ENCODE peak calls at places on chromosomes 16 and 17, in ten cellular contexts. J is lower leg skin, L is H9, W is IMR-90, E is pancreas, A is MCF 10A, Y is AG09319, T is chondrocyte, N is WTC11, K is choroid plexus epithelial cell. Z is an unnamed sample.

GRCh38 chr17:82639628-82640027 is 8.6 kb downstream of the WDR45B start:
- DNase-seq in J (no peak), E (no peak), W (no peak), N (no peak), L (no peak), Y (no peak), K (no peak), A (no peak), T (no peak), Z (no peak)

GRCh38 chr16:30740364-30741251 is 7.6 kb upstream of the PHKG2 start:
- DNase-seq in N (peak), K (peak), E (peak), Y (peak), J (peak), L (peak), T (no peak), W (peak), A (peak), Z (peak)

GRCh38 chr16:24645739-24646645 is 83.5 kb upstream of the TNRC6A start:
- DNase-seq in T (no peak), J (peak), A (peak), N (no peak), K (peak), Y (peak), L (no peak), E (no peak), W (peak), Z (no peak)

GRCh38 chr16:28069921-28070794 is 6.6 kb upstream of the GSG1L start:
- DNase-seq in T (no peak), Y (no peak), L (no peak), J (no peak), N (no peak), K (no peak), E (no peak), W (no peak), A (no peak), Z (no peak)

GRCh38 chr16:1105888-1106620 is 10.0 kb upstream of the C1QTNF8 start:
- DNase-seq in W (peak), N (peak), T (no peak), L (peak), K (peak), Y (peak), J (no peak), A (peak), E (peak), Z (peak)

GRCh38 chr16:4344659-4345438 is 6.3 kb downstream of the PAM16 start:
- DNase-seq in A (no peak), E (peak), N (no peak), K (no peak), Y (no peak), T (no peak), L (no peak), W (peak), J (no peak), Z (no peak)

GRCh38 chr17:69448431-69449102 is 34.1 kb downstream of the MAP2K6 start:
- DNase-seq in K (peak), N (peak), Y (no peak), A (no peak), E (peak), W (no peak), T (no peak), J (no peak), L (peak), Z (no peak)

GRCh38 chr16:22267764-22268163 is 29.4 kb upstream of the POLR3E start:
- DNase-seq in J (no peak), L (no peak), T (no peak), E (no peak), N (no peak), W (no peak), K (no peak), A (no peak), Y (no peak), Z (no peak)

GRCh38 chr17:43570518-43570928 is 24.4 kb upstream of the ETV4 start:
- DNase-seq in A (peak), Y (no peak), T (no peak), W (peak), N (no peak), L (no peak), K (no peak), E (no peak), J (no peak), Z (no peak)

GRCh38 chr16:52076332-52077115 is 470.4 kb downstream of the TOX3 start:
- DNase-seq in A (no peak), Y (no peak), K (no peak), J (no peak), E (no peak), L (peak), W (no peak), N (no peak), T (no peak), Z (no peak)

GRCh38 chr17:11991461-11991860 is 5.8 kb downstream of the ZNF18 start:
- DNase-seq in L (peak), W (no peak), Y (no peak), E (no peak), N (no peak), T (no peak), K (no peak), J (no peak), A (no peak), Z (no peak)

GRCh38 chr16:57761957-57762356 is 26.4 kb downstream of the KATNB1 start:
- DNase-seq in T (no peak), W (no peak), E (no peak), Y (no peak), L (no peak), J (no peak), N (no peak), K (no peak), A (no peak), Z (no peak)

GRCh38 chr17:66542183-66542966 is 240.0 kb downstream of the PRKCA start:
- DNase-seq in Y (no peak), A (no peak), T (no peak), E (no peak), K (peak), W (peak), J (no peak), L (no peak), N (no peak), Z (no peak)

GRCh38 chr16:85970712-85971220 is 71.8 kb downstream of the IRF8 start:
- DNase-seq in A (no peak), L (no peak), Y (no peak), T (no peak), K (peak), W (peak), N (no peak), J (no peak), E (no peak), Z (no peak)

GRCh38 chr17:57589151-57590034 is 155.7 kb downstream of the CCDC182 start:
- DNase-seq in T (no peak), N (no peak), K (no peak), L (no peak), A (peak), J (no peak), W (no peak), Y (no peak), E (no peak), Z (no peak)

GRCh38 chr16:81526935-81527334 is 82.3 kb downstream of the CMIP start:
- DNase-seq in K (peak), J (peak), N (no peak), T (peak), L (no peak), E (peak), W (peak), Y (no peak), A (peak), Z (peak)

GRCh38 chr17:5034063-5034462 is 1.2 kb downstream of the SLC52A1 start:
- DNase-seq in Y (no peak), K (no peak), N (no peak), A (no peak), W (no peak), T (no peak), L (peak), J (no peak), E (no peak), Z (no peak)

GRCh38 chr16:88754912-88755744 is 29.9 kb downstream of the PIEZO1 start:
- DNase-seq in E (no peak), N (peak), J (no peak), L (peak), W (peak), T (no peak), A (peak), Y (no peak), K (peak), Z (no peak)
- TF ChIP-seq CTCF in E (no peak), N (no peak), J (no peak), L (peak), W (peak), T (peak), A (no peak), Y (peak), K (peak), Z (no peak)

DNA sequence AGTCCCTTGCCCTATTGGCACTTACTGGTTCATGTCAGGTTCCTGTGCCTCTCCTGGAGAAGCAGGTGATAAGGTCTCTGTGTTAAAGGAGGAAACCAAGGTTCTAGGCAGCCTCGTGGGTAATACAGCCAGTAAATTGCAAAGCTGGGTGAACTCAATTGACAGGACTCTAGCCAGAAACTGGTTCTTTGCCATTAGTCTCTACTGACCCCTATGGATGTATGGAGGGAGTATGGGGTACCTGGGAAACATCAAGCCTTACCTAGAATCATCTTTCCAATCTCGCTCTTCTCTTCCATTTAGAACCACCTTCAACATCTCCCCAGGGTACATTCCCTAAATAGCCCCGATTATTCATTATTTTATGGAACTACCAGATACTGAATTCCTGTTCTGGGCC is 169.3 kb downstream of the CDH13 start:
- DNase-seq in E (no peak), N (no peak), K (no peak), J (no peak), L (no peak), Y (no peak), T (no peak), A (no peak), W (no peak), Z (no peak)
- TF ChIP-seq CTCF in E (no peak), N (no peak), K (peak), J (no peak), L (peak), Y (no peak), T (peak), A (no peak), W (no peak), Z (no peak)

DNA sequence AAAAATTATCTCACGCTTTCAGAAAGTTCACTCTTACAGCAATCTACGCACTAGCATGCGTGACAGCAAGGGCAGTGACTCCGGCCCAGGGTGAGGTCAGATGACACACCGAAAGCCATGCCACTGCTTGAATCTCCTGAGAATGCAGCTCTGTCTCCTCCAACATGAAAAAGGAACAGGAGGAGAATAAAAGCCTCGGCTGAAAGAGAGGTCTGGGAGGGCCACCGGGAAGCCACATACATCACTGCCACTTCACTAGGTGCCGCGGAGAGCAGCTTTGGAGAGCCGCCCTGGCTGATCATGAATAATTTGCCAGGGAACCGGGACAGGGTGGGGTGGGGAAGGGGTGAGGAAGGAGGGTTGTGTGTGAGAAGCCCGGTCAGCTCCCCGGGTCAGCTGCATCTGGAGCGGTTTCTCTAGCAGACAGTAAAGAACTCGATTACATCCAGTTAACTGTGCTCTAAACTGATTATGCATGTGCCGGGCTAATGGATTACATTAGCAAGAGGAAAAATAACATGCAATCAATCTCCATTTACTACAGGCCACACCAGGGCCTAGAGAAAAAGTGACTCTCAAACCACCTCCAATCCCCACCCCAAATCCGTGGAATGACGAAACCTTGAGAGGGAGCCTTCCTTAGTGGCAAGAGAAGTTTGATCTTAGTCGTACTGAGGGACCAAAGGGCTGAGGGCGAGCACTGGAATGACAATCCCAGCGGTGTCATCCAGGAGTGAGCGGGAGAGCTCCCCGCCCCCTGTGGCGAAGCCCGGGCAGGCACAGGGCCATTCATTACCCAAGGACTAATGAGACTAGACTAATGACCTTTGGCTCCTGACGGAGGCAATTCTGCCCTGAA is 100.3 kb downstream of the ZFHX3 start:
- DNase-seq in N (no peak), T (no peak), W (no peak), Y (no peak), J (no peak), E (no peak), L (no peak), K (no peak), A (no peak), Z (no peak)
- TF ChIP-seq CTCF in N (no peak), T (no peak), W (no peak), Y (no peak), J (no peak), E (no peak), L (no peak), K (no peak), A (no peak), Z (no peak)

DNA sequence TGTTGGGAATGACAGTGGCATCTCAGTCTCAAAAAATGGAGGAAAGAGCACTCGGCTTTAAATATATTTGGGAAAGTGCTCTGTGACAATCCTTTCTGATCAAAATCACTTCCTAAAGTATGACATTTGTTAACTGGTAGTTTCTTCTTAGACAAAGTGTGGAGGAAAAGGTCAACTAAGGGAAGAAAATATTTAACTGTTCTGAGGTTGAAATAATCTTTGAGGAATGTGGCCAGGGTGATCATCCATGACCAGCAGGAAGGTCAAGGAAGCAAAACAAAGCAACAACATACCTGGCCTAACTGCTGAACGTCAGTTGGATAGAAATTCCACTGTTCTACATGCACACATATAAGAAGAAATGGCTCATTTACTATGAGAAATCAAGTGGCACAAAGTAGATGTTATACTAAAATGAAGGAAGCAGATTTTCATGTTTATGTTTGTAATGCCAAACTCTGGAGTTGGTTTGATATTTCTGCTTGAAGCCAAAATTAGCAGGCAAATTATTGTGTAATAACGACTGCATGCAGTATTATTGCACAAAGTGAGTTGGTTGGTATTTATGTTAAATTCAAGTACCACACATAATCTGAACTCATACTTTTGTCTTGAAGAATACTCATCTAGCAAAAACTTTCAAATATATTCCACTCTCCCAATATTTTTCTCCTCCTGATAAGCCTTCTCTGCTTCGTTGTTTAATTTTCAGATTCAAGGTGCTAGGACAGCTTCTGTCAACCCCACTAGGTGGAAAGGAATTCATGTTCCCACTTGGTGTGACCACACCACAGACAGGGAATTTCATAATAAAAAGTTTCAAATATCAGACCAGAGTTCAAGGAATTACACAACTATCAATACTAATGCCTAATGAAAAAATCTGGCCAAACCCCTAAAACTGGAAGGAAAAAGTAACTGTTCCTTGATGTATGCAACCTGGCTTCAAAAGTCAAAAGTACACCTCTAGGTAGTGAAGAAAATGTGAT is 87.4 kb upstream of the CORO6 start:
- DNase-seq in K (peak), A (peak), E (no peak), W (peak), J (no peak), L (no peak), Y (no peak), N (no peak), T (no peak), Z (no peak)
- TF ChIP-seq CTCF in K (no peak), A (no peak), E (no peak), W (no peak), J (no peak), L (no peak), Y (no peak), N (no peak), T (no peak), Z (no peak)

GRCh38 chr16:65546353-65546791 is 424.5 kb upstream of the CDH11 start:
- DNase-seq in T (no peak), N (no peak), W (peak), L (no peak), J (no peak), E (no peak), Y (peak), A (no peak), K (peak), Z (no peak)

GRCh38 chr16:65547799-65548446 is 426.1 kb upstream of the CDH11 start:
- DNase-seq in L (no peak), N (no peak), K (peak), J (no peak), T (no peak), W (peak), Y (peak), E (no peak), A (peak), Z (no peak)

GRCh38 chr16:65543781-65544740 is 422.2 kb upstream of the CDH11 start:
- DNase-seq in L (no peak), K (no peak), A (no peak), Y (no peak), T (no peak), J (no peak), W (no peak), N (no peak), E (no peak), Z (no peak)

DNA sequence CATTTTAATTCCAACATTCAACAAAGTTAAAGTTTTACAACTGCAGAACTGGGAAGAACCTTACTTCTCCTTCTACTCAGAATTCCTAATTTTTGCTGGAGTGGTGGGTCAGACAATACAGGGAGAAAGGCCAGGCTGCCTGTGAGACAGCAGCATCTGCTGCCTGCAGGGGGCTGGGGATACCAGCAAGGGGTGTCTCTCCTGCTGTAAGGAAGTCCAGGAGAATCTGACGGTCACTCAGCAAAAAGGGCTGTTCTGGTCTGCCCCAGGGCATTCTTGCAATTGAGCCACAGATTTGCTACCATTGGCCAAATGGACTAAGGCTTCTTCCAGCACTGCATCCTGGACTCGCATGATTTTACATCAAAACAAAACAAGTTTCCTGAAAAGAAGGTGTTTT is 426.6 kb upstream of the CDH11 start:
- DNase-seq in N (peak), A (no peak), T (no peak), L (peak), W (peak), Y (no peak), E (no peak), K (peak), J (no peak), Z (no peak)
- TF ChIP-seq CTCF in N (no peak), A (no peak), T (peak), L (peak), W (peak), Y (peak), E (no peak), K (peak), J (no peak), Z (no peak)

GRCh38 chr17:76076765-76077581 is 2.0 kb upstream of the ZACN start:
- DNase-seq in K (no peak), J (no peak), E (no peak), W (peak), A (no peak), L (peak), Y (no peak), N (peak), T (peak), Z (no peak)
- TF ChIP-seq CTCF in K (no peak), J (no peak), E (no peak), W (no peak), A (no peak), L (no peak), Y (no peak), N (no peak), T (no peak), Z (no peak)